ENCODE peak calls at places on chromosomes 5 and 9, in ten cellular contexts. N is LoVo; S is neural progenitor cell; C is upper lobe of left lung; W is EH; D is T-helper 1 cell; M is naive thymus-derived CD4-positive, alpha-beta T cell; V is kidney tubule cell; T is activated effector memory CD4-positive, alpha-beta T cell treated with anti-CD3 and anti-CD28 coated beads, Interleukin-2, amount 50 U/mL, for 16 hours; L is activated CD4-positive, alpha-beta T cell treated with anti-CD3 and anti-CD28 coated beads, Interleukin-2, amount 10 ng/mL, durations not matched to agents 7 days and 5 days. X is an unnamed sample.

GRCh38 chr5:155069961-155070360 is 56.4 kb downstream of the KIF4B start:
- DNase-seq in D (no peak), M (no peak), L (no peak), N (no peak), V (no peak), S (no peak), T (no peak), C (no peak), W (peak), X (no peak)

GRCh38 chr5:144913661-144914060 is 743.0 kb downstream of the KCTD16 start:
- DNase-seq in C (no peak), L (no peak), T (no peak), V (no peak), N (no peak), M (no peak), W (no peak), D (no peak), S (no peak), X (no peak)

GRCh38 chr9:135743546-135744332 is 41.8 kb downstream of the KCNT1 start:
- DNase-seq in T (no peak), D (no peak), W (no peak), L (no peak), N (no peak), V (no peak), C (no peak), S (no peak), M (no peak), X (no peak)

GRCh38 chr9:101485873-101486692 is 47.6 kb upstream of the RNF20 start:
- DNase-seq in V (peak), N (peak), M (no peak), T (no peak), S (peak), C (no peak), D (no peak), L (no peak), W (peak), X (peak)

GRCh38 chr9:137818286-137818685 is 59.3 kb upstream of the CACNA1B start:
- DNase-seq in S (no peak), L (no peak), V (no peak), W (no peak), T (peak), C (no peak), N (no peak), M (no peak), D (no peak), X (no peak)

GRCh38 chr9:16337322-16338029 is 533.0 kb downstream of the BNC2 start:
- DNase-seq in T (no peak), V (peak), C (no peak), M (no peak), W (peak), L (no peak), S (no peak), D (no peak), N (peak), X (no peak)

GRCh38 chr9:137064027-137064879 is 6.1 kb downstream of the SAPCD2 start:
- DNase-seq in W (peak), N (no peak), D (peak), V (peak), T (peak), M (no peak), C (no peak), S (peak), L (peak), X (no peak)

GRCh38 chr9:130833324-130833990 is 1.6 kb upstream of the ABL1 start:
- DNase-seq in W (peak), D (no peak), M (no peak), L (no peak), S (no peak), V (peak), N (no peak), C (no peak), T (no peak), X (no peak)

GRCh38 chr9:121613009-121613766 is 38.2 kb upstream of the DAB2IP start:
- DNase-seq in M (no peak), V (peak), L (no peak), D (no peak), T (no peak), C (peak), W (peak), S (no peak), N (no peak), X (no peak)

GRCh38 chr9:124258765-124259272 is 1.1 kb downstream of the NEK6 start:
- DNase-seq in D (no peak), C (peak), W (peak), V (no peak), M (no peak), L (no peak), S (peak), N (no peak), T (no peak), X (no peak)

GRCh38 chr9:842918-843468 is 1.5 kb downstream of the DMRT1 start:
- DNase-seq in M (no peak), D (no peak), V (no peak), C (no peak), L (no peak), S (peak), N (no peak), W (no peak), T (no peak), X (no peak)

GRCh38 chr9:91092214-91092613 is 269.5 kb downstream of the AUH start:
- DNase-seq in C (no peak), W (no peak), S (no peak), T (no peak), N (no peak), V (no peak), L (no peak), M (no peak), D (no peak), X (no peak)

GRCh38 chr9:132447346-132447745 is 37.3 kb downstream of the CFAP77 start:
- DNase-seq in D (no peak), N (no peak), T (no peak), C (no peak), W (no peak), S (peak), V (no peak), M (no peak), L (no peak), X (no peak)

GRCh38 chr5:32760091-32760509 is 49.0 kb downstream of the NPR3 start:
- DNase-seq in C (no peak), V (peak), T (no peak), S (no peak), W (peak), N (peak), M (no peak), D (no peak), L (no peak), X (no peak)

GRCh38 chr9:124256517-124257069 is 1.2 kb upstream of the NEK6 start:
- DNase-seq in S (peak), L (no peak), W (peak), D (no peak), T (no peak), M (no peak), N (no peak), V (peak), C (no peak), X (no peak)

GRCh38 chr9:120570296-120570695 is 9.7 kb downstream of the CDK5RAP2 start:
- DNase-seq in V (no peak), T (no peak), M (no peak), W (no peak), N (no peak), C (no peak), S (no peak), L (no peak), D (no peak), X (no peak)

GRCh38 chr9:110095238-110095637 is 112.7 kb downstream of the C9orf152 start:
- DNase-seq in T (no peak), N (no peak), S (no peak), M (no peak), D (no peak), L (no peak), C (no peak), W (no peak), V (no peak), X (no peak)

GRCh38 chr5:67998709-67999251 is 216.8 kb upstream of the PIK3R1 start:
- DNase-seq in S (no peak), N (no peak), L (no peak), T (no peak), D (no peak), W (peak), V (peak), C (peak), M (no peak), X (no peak)

GRCh38 chr5:40166757-40167156 is 513.0 kb upstream of the PTGER4 start:
- DNase-seq in C (no peak), M (no peak), S (no peak), T (no peak), L (no peak), N (no peak), W (peak), D (no peak), V (no peak), X (no peak)

GRCh38 chr5:95862636-95863382 is 40.3 kb upstream of the GLRX start:
- DNase-seq in N (no peak), C (no peak), V (peak), W (peak), M (no peak), T (no peak), S (no peak), L (no peak), D (no peak), X (peak)

GRCh38 chr5:115718853-115719252 is 93.0 kb upstream of the TMED7 start:
- DNase-seq in D (no peak), C (no peak), M (no peak), V (no peak), N (no peak), T (no peak), S (no peak), L (no peak), W (no peak), X (no peak)

GRCh38 chr5:3827624-3828023 is 232.0 kb downstream of the IRX1 start:
- DNase-seq in S (no peak), L (no peak), V (no peak), N (no peak), M (no peak), T (no peak), C (no peak), W (no peak), D (no peak), X (peak)

GRCh38 chr9:4541281-4541680 is 51.0 kb downstream of the SLC1A1 start:
- DNase-seq in V (no peak), L (no peak), W (no peak), D (no peak), C (no peak), M (no peak), N (no peak), T (no peak), S (no peak), X (no peak)

GRCh38 chr5:141261238-141261546 is 16.0 kb downstream of the PCDHB15 start:
- DNase-seq in V (no peak), M (no peak), T (no peak), S (no peak), N (no peak), W (no peak), L (no peak), C (no peak), D (no peak), X (no peak)

GRCh38 chr9:21096172-21096900 is 18.6 kb upstream of the IFNB1 start:
- DNase-seq in W (peak), V (peak), L (peak), N (peak), M (peak), T (peak), D (peak), S (no peak), C (no peak), X (no peak)

GRCh38 chr5:10860645-10861455 is 99.8 kb upstream of the DAP start:
- DNase-seq in S (no peak), T (no peak), M (no peak), V (peak), W (peak), N (no peak), C (no peak), D (no peak), L (no peak), X (no peak)

GRCh38 chr5:100273846-100274580 is 261.2 kb upstream of the FAM174A start:
- DNase-seq in C (no peak), L (no peak), D (no peak), W (no peak), N (no peak), V (peak), T (no peak), M (no peak), S (no peak), X (no peak)

GRCh38 chr9:88932766-88933165 is 58.5 kb upstream of the S1PR3 start:
- DNase-seq in S (no peak), C (no peak), T (no peak), D (no peak), W (no peak), N (no peak), M (no peak), L (no peak), V (no peak), X (peak)

X was measured in SHP77.